ENCODE peak calls at places on chromosomes 7 and 10, in six cellular contexts. R is DMS 273 treated with DMSO at 0.1 percent for 48 hours, V is GM20000, S is nephron progenitor cell, Z is IMR-90, G is NCI-H446 treated with DMSO at 0.1 percent for 48 hours. C is an unnamed sample.
A peak's percentile ranks its signal among the peaks of the same experiment; 100 is the strongest.

GRCh38 chr10:5835446-5836095 is 22.3 kb upstream of the GDI2 start:
- DNase-seq in R (no peak), V (no peak), S (no peak), Z (no peak), G (no peak), C (no peak)

GRCh38 chr7:135403302-135403701 is 106.6 kb downstream of the CNOT4 start:
- DNase-seq in R (no peak), V (no peak), S (no peak), Z (no peak), G (no peak), C (no peak)

GRCh38 chr7:18345641-18346234 is 149.8 kb upstream of the HDAC9 start:
- DNase-seq in R (peak; percentile 34), V (peak; percentile 8), S (peak; percentile 53), Z (peak; percentile 46), G (peak; percentile 17), C (no peak)

GRCh38 chr7:726854-727103 is 280 bp downstream of the DNAAF5 start:
- DNase-seq in R (no peak), V (no peak), S (no peak), Z (no peak), G (no peak), C (no peak)

GRCh38 chr7:32115831-32116230 is 45.6 kb upstream of the PDE1C start:
- DNase-seq in R (no peak), V (no peak), S (no peak), Z (peak; percentile 65), G (no peak), C (no peak)

GRCh38 chr10:74599676-74600075 is 226.7 kb upstream of the KAT6B start:
- DNase-seq in R (no peak), V (no peak), S (no peak), Z (no peak), G (no peak), C (no peak)

GRCh38 chr7:134513169-134513752 is 14.1 kb upstream of the AKR1B10 start:
- DNase-seq in R (no peak), V (peak; percentile 54), S (peak; percentile 49), Z (peak; percentile 63), G (no peak), C (no peak)

GRCh38 chr7:150357277-150357676 is 11.3 kb upstream of the REPIN1 start:
- DNase-seq in R (peak; percentile 94), V (no peak), S (no peak), Z (no peak), G (no peak), C (no peak)

GRCh38 chr10:34081948-34082347 is 733.1 kb downstream of the PARD3 start:
- DNase-seq in R (no peak), V (no peak), S (no peak), Z (no peak), G (no peak), C (no peak)

GRCh38 chr7:131326576-131326975 is 1.1 kb upstream of the MKLN1 start:
- DNase-seq in R (no peak), V (no peak), S (no peak), Z (no peak), G (no peak), C (no peak)

GRCh38 chr7:132783824-132784223 is 207.6 kb upstream of the PLXNA4 start:
- DNase-seq in R (no peak), V (no peak), S (no peak), Z (peak; percentile 89), G (peak; percentile 0), C (no peak)

GRCh38 chr7:99677013-99677412 is 2.8 kb downstream of the CYP3A5 start:
- DNase-seq in R (no peak), V (no peak), S (no peak), Z (no peak), G (no peak), C (no peak)

GRCh38 chr10:17836917-17837316 is 27.8 kb downstream of the MRC1 start:
- DNase-seq in R (no peak), V (no peak), S (peak; percentile 6), Z (peak; percentile 62), G (no peak), C (no peak)

GRCh38 chr7:131623154-131623553 is 66.7 kb upstream of the PODXL start:
- DNase-seq in R (no peak), V (no peak), S (no peak), Z (no peak), G (no peak), C (peak; percentile 82)

GRCh38 chr7:116290740-116291139 is 80.4 kb downstream of the TES start:
- DNase-seq in R (no peak), V (no peak), S (no peak), Z (no peak), G (no peak), C (no peak)

GRCh38 chr10:3825862-3826351 is 40.9 kb upstream of the KLF6 start:
- DNase-seq in R (no peak), V (no peak), S (no peak), Z (no peak), G (no peak), C (peak; percentile 63)

GRCh38 chr10:114266521-114266920 is 27.5 kb downstream of the VWA2 start:
- DNase-seq in R (peak; percentile 57), V (no peak), S (no peak), Z (peak; percentile 50), G (no peak), C (peak; percentile 10)

GRCh38 chr10:28676297-28676967 is 889 bp upstream of the BAMBI start:
- DNase-seq in R (no peak), V (no peak), S (peak; percentile 54), Z (no peak), G (no peak), C (no peak)

GRCh38 chr10:108544500-108545120 is 1378.7 kb downstream of the XPNPEP1 start:
- DNase-seq in R (no peak), V (peak; percentile 8), S (peak; percentile 78), Z (peak; percentile 23), G (no peak), C (peak; percentile 75)

GRCh38 chr7:90720970-90721768 is 125.0 kb downstream of the CDK14 start:
- DNase-seq in R (no peak), V (no peak), S (no peak), Z (peak; percentile 72), G (no peak), C (no peak)

GRCh38 chr10:7507887-7508726 is 97.3 kb upstream of the SFMBT2 start:
- DNase-seq in R (no peak), V (no peak), S (no peak), Z (no peak), G (no peak), C (no peak)

GRCh38 chr10:86155034-86155656 is 211.4 kb downstream of the GRID1 start:
- DNase-seq in R (no peak), V (no peak), S (peak; percentile 44), Z (no peak), G (no peak), C (no peak)

GRCh38 chr10:13270877-13271551 is 28.9 kb downstream of the PHYH start:
- DNase-seq in R (no peak), V (no peak), S (no peak), Z (peak; percentile 25), G (no peak), C (no peak)

GRCh38 chr7:130937016-130937415 is 203.0 kb upstream of the KLF14 start:
- DNase-seq in R (no peak), V (no peak), S (no peak), Z (no peak), G (no peak), C (no peak)

GRCh38 chr10:13414855-13415254 is 66.8 kb upstream of the SEPHS1 start:
- DNase-seq in R (no peak), V (no peak), S (no peak), Z (no peak), G (no peak), C (no peak)

GRCh38 chr10:124646483-124647352 is 97.5 kb downstream of the FAM53B start:
- DNase-seq in R (peak; percentile 3), V (no peak), S (no peak), Z (peak; percentile 88), G (no peak), C (peak; percentile 93)

GRCh38 chr10:79084012-79084971 is 15.5 kb downstream of the ZMIZ1 start:
- DNase-seq in R (no peak), V (no peak), S (no peak), Z (peak; percentile 83), G (no peak), C (peak; percentile 98)

GRCh38 chr7:132061931-132062330 is 505.5 kb upstream of the PODXL start:
- DNase-seq in R (no peak), V (no peak), S (no peak), Z (peak; percentile 15), G (no peak), C (no peak)